ENCODE peak calls at places on chromosomes 4 and X, in ten cellular contexts. M is mammary epithelial cell, V is NB4, T is choroid plexus epithelial cell, W is PC-3, B is WERI-Rb-1, F is AG04449, K is SK-N-SH, C is fibroblast of lung, N is cardiac muscle cell. I is an unnamed sample.
A peak's percentile ranks its signal among the peaks of the same experiment; 100 is the strongest.

GRCh38 chrX:130118396-130118795 is 8.1 kb upstream of the ELF4 start:
- DNase-seq in W (peak; percentile 77), V (no peak), B (no peak), C (peak; percentile 89), M (peak; percentile 60), F (no peak), T (peak; percentile 89), K (no peak), N (no peak), I (peak; percentile 67)

GRCh38 chrX:134520860-134521390 is 61.0 kb downstream of the HPRT1 start:
- DNase-seq in T (peak; percentile 81), K (peak; percentile 61), M (peak; percentile 50), C (peak; percentile 62), N (peak; percentile 79), F (no peak), V (peak; percentile 75), W (peak; percentile 79), B (peak; percentile 51), I (peak; percentile 57)

GRCh38 chr4:139129206-139129605 is 47.8 kb downstream of the ELF2 start:
- DNase-seq in W (peak; percentile 39), M (no peak), F (no peak), K (no peak), N (no peak), V (no peak), T (peak; percentile 4), B (no peak), C (no peak), I (no peak)

GRCh38 chr4:577499-578450 is 1.7 kb upstream of the TMEM271 start:
- DNase-seq in W (no peak), V (peak; percentile 95), F (no peak), B (no peak), K (peak; percentile 52), T (peak; percentile 17), N (no peak), C (peak; percentile 36), M (peak; percentile 39), I (no peak)

GRCh38 chr4:185096032-185096653 is 46.9 kb upstream of the SLC25A4 start:
- DNase-seq in M (peak; percentile 16), N (peak; percentile 52), C (peak; percentile 21), W (peak; percentile 55), B (peak; percentile 51), F (no peak), T (peak; percentile 67), V (peak; percentile 56), K (peak; percentile 60), I (peak; percentile 26)

GRCh38 chr4:184439856-184440592 is 34.3 kb downstream of the IRF2 start:
- DNase-seq in B (peak; percentile 27), V (no peak), C (peak; percentile 67), W (no peak), M (no peak), K (no peak), F (no peak), N (no peak), T (peak; percentile 39), I (no peak)

GRCh38 chrX:138853936-138854335 is 142.4 kb upstream of the FGF13 start:
- DNase-seq in M (no peak), N (no peak), T (no peak), C (peak; percentile 25), F (no peak), K (no peak), V (no peak), B (no peak), W (no peak), I (peak; percentile 64)

GRCh38 chrX:23332888-23333821 is 1.5 kb upstream of the PTCHD1 start:
- DNase-seq in T (no peak), F (no peak), K (peak; percentile 30), V (no peak), B (peak; percentile 12), N (peak; percentile 25), M (no peak), C (no peak), W (no peak), I (no peak)

GRCh38 chrX:129540725-129541184 is 696 bp downstream of the OCRL start:
- DNase-seq in B (peak; percentile 7), F (no peak), N (peak; percentile 2), V (peak; percentile 64), W (peak; percentile 36), C (no peak), T (no peak), M (peak; percentile 6), K (no peak), I (no peak)

GRCh38 chr4:16418814-16419213 is 192.5 kb upstream of the TAPT1 start:
- DNase-seq in F (no peak), K (no peak), V (no peak), W (peak; percentile 95), N (no peak), T (peak; percentile 48), M (peak; percentile 17), B (no peak), C (peak; percentile 93), I (peak; percentile 88)

GRCh38 chr4:153955306-153955705 is 166.4 kb upstream of the SFRP2 start:
- DNase-seq in C (no peak), N (no peak), T (no peak), W (no peak), M (no peak), F (no peak), K (no peak), V (no peak), B (no peak), I (no peak)

GRCh38 chr4:82782626-82783025 is 16.0 kb downstream of the SCD5 start:
- DNase-seq in M (peak; percentile 37), T (no peak), V (no peak), N (no peak), F (no peak), K (no peak), B (no peak), C (peak; percentile 55), W (no peak), I (no peak)

GRCh38 chr4:82776925-82777542 is 21.6 kb downstream of the SCD5 start:
- DNase-seq in F (no peak), B (no peak), C (peak; percentile 88), T (peak; percentile 80), V (no peak), W (no peak), K (no peak), M (no peak), N (no peak), I (no peak)

GRCh38 chr4:82779032-82779431 is 19.6 kb downstream of the SCD5 start:
- DNase-seq in B (no peak), N (no peak), T (peak; percentile 46), C (peak; percentile 75), V (no peak), K (no peak), F (no peak), W (no peak), M (no peak), I (no peak)

GRCh38 chr4:82777857-82778525 is 20.6 kb downstream of the SCD5 start:
- DNase-seq in V (no peak), F (no peak), N (no peak), M (no peak), W (no peak), K (no peak), C (no peak), T (no peak), B (no peak), I (no peak)

DNA sequence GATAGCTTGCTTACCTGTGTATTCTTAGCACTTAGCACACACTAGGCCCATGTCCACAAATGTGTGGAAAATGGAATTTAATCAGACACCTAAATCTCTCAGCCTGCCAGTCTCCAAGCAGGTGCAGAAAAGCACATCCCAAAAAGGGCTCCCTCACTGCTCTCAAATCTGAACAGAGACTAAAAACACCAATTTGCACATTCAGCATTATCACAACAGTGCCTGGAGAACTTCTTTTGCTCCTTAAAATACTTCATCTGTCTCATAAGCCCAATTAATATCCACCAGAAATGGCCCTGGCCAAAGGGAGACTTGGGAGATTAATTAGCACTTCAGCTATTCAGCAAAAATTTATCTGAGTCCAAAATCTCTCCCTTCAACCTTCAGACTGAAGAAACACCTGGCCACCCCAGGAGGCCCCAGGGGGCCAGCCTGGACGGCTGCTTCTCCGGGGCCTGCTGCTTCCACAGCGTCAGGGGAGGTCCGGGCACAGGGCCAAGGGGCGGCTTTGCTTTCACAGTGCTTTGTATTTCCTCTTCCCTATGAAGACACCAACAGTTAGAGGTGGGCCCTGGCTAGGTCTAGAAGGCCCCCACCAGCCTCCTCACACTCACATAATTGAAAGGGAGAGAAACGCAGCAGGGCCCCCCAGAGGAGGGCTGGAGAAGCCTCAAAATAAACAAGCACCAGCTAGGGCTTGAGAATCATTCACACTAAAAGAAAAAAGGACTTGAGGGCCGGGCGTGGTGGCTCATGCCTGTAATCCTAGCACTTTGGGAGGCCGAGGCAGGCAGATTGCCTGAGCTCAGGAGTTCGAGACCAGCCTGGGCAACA is 18.0 kb downstream of the SCD5 start:
- DNase-seq in B (no peak), W (no peak), V (no peak), C (peak; percentile 73), T (peak; percentile 95), M (no peak), N (peak; percentile 57), F (no peak), K (peak; percentile 69), I (no peak)
- TF ChIP-seq CTCF in B (no peak), W (no peak), V (no peak), C (no peak), T (peak; percentile 49), M (no peak), N (no peak), F (no peak), K (peak; percentile 28), I (no peak)

GRCh38 chrX:87409113-87409841 is 108.3 kb upstream of the KLHL4 start:
- DNase-seq in C (peak; percentile 94), T (peak; percentile 93), W (peak; percentile 87), N (peak; percentile 1), K (no peak), F (no peak), M (peak; percentile 68), B (no peak), V (peak; percentile 0), I (peak; percentile 90)
- H3K4me3 ChIP-seq in C (no peak overlapping the region), T (no peak overlapping the region), W (no peak overlapping the region), N (no peak overlapping the region), K (no peak overlapping the region), F (no peak overlapping the region), M (no peak overlapping the region), B (no peak overlapping the region), V (no peak overlapping the region), I (no peak overlapping the region)

GRCh38 chrX:145919400-145919799 is 101.8 kb downstream of the SLITRK2 start:
- DNase-seq in C (no peak), F (no peak), M (no peak), W (no peak), N (no peak), B (no peak), K (no peak), T (no peak), V (no peak), I (no peak)
- TF ChIP-seq CTCF in C (no peak), F (no peak), M (no peak), W (no peak), N (no peak), B (no peak), K (no peak), T (no peak), V (no peak), I (no peak)

DNA sequence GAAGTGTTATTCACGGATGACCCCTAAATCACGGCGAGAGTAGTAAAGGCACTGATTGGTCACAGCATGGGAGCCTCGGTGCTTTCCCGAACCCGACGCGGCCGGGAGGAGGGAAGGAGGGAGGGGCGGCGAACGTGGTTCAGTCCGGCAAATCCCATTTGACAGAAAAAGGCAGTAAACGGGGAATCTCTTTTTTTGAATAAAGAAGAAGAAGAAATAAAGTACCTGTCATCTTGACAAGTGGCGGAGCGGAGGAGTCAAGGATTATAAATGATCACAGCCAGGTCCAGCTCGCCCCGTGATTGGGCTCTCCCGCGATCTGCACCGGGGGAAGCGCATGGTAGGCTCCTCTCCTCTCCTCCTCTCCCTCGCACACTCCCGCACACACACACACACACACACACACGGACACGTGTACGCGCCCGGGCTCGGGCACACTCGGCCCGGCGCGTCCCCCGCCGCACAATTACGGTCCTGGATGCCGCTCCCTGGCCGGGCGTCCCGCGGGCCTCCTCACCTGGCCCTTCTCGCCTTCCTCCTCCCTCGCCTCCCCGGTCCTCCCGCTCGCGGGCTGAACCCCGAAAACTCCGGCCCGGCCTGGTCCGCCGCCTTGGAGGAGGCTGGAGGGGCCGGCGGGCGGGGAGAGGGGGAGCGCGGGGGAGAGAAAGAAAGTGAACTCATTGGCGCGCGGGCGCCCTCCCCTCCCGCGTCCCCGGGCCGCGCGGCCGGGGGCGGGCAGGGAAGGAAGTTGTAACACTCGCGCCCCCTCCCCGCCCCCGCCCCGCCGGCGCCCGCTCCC is 99.2 kb upstream of the TENM3 start:
- DNase-seq in T (peak; percentile 88), C (peak; percentile 92), V (no peak), W (peak; percentile 4), B (peak; percentile 41), N (peak; percentile 49), K (peak; percentile 84), M (peak; percentile 88), F (peak; percentile 38), I (peak; percentile 62)
- H3K4me3 ChIP-seq in T (peak overlapping the region; percentile 79), C (peak overlapping the region; percentile 84), V (no peak overlapping the region), W (peak overlapping the region; percentile 64), B (peak overlapping the region; percentile 82), N (peak overlapping the region; percentile 90), K (peak overlapping the region; percentile 85), M (peak overlapping the region; percentile 71), F (peak overlapping the region; percentile 78), I (peak overlapping the region; percentile 72)